ENCODE peak calls at places on chromosomes 7 and 10, in four cellular contexts. D is breast epithelium, G is PC-3, X is astrocyte of the cerebellum. R is an unnamed sample.

GRCh38 chr7:5237286-5237685 is 45.5 kb upstream of the SLC29A4 start:
- DNase-seq in X (no peak), G (no peak), D (peak; percentile 66), R (peak; percentile 26)

GRCh38 chr10:101766306-101766705 is 9.6 kb downstream of the FGF8 start:
- DNase-seq in X (no peak), D (no peak), G (no peak), R (no peak)

GRCh38 chr10:97422921-97423420 is 3.0 kb upstream of the PGAM1 start:
- DNase-seq in D (no peak), G (peak; percentile 66), X (no peak), R (peak; percentile 59)

GRCh38 chr7:73560035-73560835 is 2.7 kb upstream of the BCL7B start:
- DNase-seq in D (no peak), X (peak; percentile 46), G (peak; percentile 57), R (peak; percentile 53)

GRCh38 chr10:6492896-6493295 is 87.2 kb downstream of the PRKCQ start:
- DNase-seq in G (no peak), D (no peak), X (no peak), R (no peak)

GRCh38 chr10:22218448-22218847 is 633 bp upstream of the EBLN1 start:
- DNase-seq in D (no peak), X (no peak), G (no peak), R (no peak)

GRCh38 chr10:112847778-112848177 is 102.3 kb upstream of the TCF7L2 start:
- DNase-seq in X (no peak), D (no peak), G (no peak), R (no peak)

GRCh38 chr10:74855027-74855426 is 28.6 kb downstream of the KAT6B start:
- DNase-seq in G (no peak), D (no peak), X (no peak), R (no peak)

GRCh38 chr7:69878015-69878414 is 279.7 kb downstream of the AUTS2 start:
- DNase-seq in G (no peak), X (no peak), D (no peak), R (no peak)

GRCh38 chr7:157876469-157877285 is 539.9 kb downstream of the DNAJB6 start:
- DNase-seq in X (no peak), G (peak; percentile 2), D (no peak), R (no peak)

GRCh38 chr7:14841086-14841485 is 61.5 kb downstream of the DGKB start:
- DNase-seq in G (peak; percentile 21), D (no peak), X (no peak), R (no peak)

GRCh38 chr7:39592586-39592985 is 26.4 kb downstream of the YAE1 start:
- DNase-seq in X (peak; percentile 49), D (no peak), G (peak; percentile 46), R (peak; percentile 37)

DNA sequence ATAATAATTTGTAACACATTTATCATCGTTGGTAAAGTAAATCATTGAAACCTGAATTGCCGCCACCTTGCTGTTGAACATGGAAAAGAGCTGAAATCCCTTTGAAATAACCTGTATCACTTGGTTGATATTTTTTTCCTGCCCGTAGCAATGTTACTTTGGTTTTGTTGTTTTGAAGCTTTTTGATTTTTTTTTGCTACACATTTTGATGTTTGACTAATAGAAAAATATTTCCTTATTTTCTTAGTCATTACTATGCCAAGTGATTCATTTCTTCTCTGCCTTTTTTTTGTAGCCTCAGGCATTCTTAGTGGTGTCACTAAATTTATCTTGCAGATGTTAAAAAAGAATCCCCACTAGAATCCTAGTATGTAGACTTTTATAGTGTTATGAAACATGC is 235.1 kb upstream of the MEOX2 start:
- DNase-seq in D (no peak), X (no peak), G (peak; percentile 83), R (peak; percentile 43)
- H3K4me3 ChIP-seq in D (no peak overlapping the region), X (no peak overlapping the region), G (peak overlapping the region; percentile 56), R (no peak overlapping the region)

DNA sequence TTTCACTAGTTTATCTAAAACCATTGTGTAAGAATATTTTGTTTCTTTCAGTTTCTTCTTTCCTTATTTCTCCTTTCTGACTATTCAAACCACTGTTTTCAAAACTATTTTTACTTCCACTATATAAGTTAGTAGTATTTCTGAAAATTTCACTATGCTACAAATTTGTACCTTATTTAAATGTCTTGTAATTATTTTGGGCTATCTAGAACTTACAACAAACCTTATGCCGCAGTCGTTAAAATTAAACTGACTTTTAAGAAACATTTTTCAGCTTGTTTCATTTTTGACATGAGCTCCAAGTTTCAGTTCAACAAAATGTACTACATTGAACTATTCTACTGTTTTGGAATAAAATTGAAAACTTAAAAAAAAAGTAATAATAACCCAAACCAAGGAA is 1.8 kb downstream of the TFEC start:
- DNase-seq in X (no peak), D (no peak), G (no peak), R (no peak)
- TF ChIP-seq CTCF in X (no peak), D (no peak), G (no peak), R (no peak)

GRCh38 chr10:94286898-94287297 is 75.8 kb downstream of the NOC3L start:
- DNase-seq in G (no peak), X (no peak), D (no peak), R (no peak)
- H3K4me3 ChIP-seq in G (no peak overlapping the region), X (no peak overlapping the region), D (no peak overlapping the region), R (no peak overlapping the region)

GRCh38 chr7:126727930-126728331 is 524.8 kb downstream of the GRM8 start:
- DNase-seq in X (no peak), G (peak; percentile 2), D (no peak), R (no peak)
- TF ChIP-seq CTCF in X (no peak), G (no peak), D (no peak), R (no peak)

DNA sequence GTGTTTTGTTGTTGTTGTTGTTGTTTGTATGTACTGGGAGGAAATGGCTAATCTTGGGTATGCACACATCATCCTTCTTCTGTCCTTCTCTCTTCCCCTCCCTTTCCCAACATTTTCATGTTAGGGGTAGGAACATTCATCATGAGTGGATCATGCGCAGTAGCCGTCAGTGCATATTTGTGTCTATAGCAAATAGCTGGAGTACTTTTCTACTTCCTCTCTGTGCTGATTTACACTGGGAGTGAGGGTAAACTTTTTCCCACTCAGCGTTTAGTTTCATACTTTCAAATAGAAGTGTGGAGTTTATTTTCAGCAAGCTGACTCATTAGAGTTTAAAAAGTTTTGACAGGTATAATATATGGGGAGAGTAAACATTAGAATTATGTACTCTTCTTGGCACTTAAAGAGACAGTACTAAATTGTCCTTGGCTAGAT is 80.5 kb upstream of the PRKG1 start:
- DNase-seq in X (no peak), G (peak; percentile 85), D (no peak), R (peak; percentile 67)
- H3K4me3 ChIP-seq in X (no peak overlapping the region), G (no peak overlapping the region), D (peak overlapping the region; percentile 63), R (peak overlapping the region; percentile 37)

R was measured in BJ.